ENCODE peak calls at places on chromosomes 5 and 9, in seven cellular contexts. P is dorsolateral prefrontal cortex; V is AG10803; X is foreskin fibroblast; Q is CD8-positive, alpha-beta memory T cell; U is uterus; E is IMR-90. T is an unnamed sample.

GRCh38 chr9:131884222-131884621 is 144.3 kb upstream of the RAPGEF1 start:
- DNase-seq in P (no peak), V (no peak), X (no peak), Q (no peak), U (no peak), E (no peak), T (no peak)

GRCh38 chr5:102421647-102422046 is 77.2 kb downstream of the SLCO6A1 start:
- DNase-seq in P (no peak), V (no peak), X (no peak), Q (no peak), U (no peak), E (no peak), T (no peak)

GRCh38 chr9:135075234-135076142 is 12.0 kb upstream of the OLFM1 start:
- DNase-seq in P (no peak), V (peak), X (peak), Q (no peak), U (peak), E (no peak), T (no peak)

GRCh38 chr9:127714020-127714835 is 1.2 kb downstream of the PTRH1 start:
- DNase-seq in P (no peak), V (no peak), X (peak), Q (no peak), U (no peak), E (no peak), T (no peak)

GRCh38 chr5:55037046-55037771 is 13.2 kb downstream of the GZMK start:
- DNase-seq in P (no peak), V (peak), X (peak), Q (peak), U (no peak), E (no peak), T (no peak)

GRCh38 chr9:97293207-97293721 is 14.2 kb upstream of the CCDC180 start:
- DNase-seq in P (no peak), V (peak), X (peak), Q (no peak), U (no peak), E (peak), T (peak)

GRCh38 chr5:143964919-143965318 is 153.0 kb downstream of the HMHB1 start:
- DNase-seq in P (no peak), V (no peak), X (peak), Q (no peak), U (no peak), E (peak), T (no peak)

GRCh38 chr5:31663519-31663918 is 24.6 kb downstream of the PDZD2 start:
- DNase-seq in P (no peak), V (peak), X (no peak), Q (no peak), U (no peak), E (peak), T (no peak)

GRCh38 chr5:112548246-112548982 is 129.3 kb upstream of the EPB41L4A start:
- DNase-seq in P (no peak), V (peak), X (peak), Q (no peak), U (no peak), E (peak), T (peak)

GRCh38 chr9:137198051-137198747 is 2.3 kb downstream of the TPRN start:
- DNase-seq in P (no peak), V (no peak), X (no peak), Q (no peak), U (no peak), E (no peak), T (no peak)
- H3K4me3 ChIP-seq in P (peak), V (peak), X (no peak), Q (no peak), U (no peak), E (no peak), T (peak)

GRCh38 chr5:16737620-16738364 is 121.0 kb upstream of the RETREG1 start:
- DNase-seq in P (no peak), V (no peak), X (no peak), Q (no peak), U (no peak), E (no peak), T (no peak)

GRCh38 chr5:16740476-16740875 is 123.7 kb upstream of the RETREG1 start:
- DNase-seq in P (no peak), V (no peak), X (no peak), Q (no peak), U (no peak), E (no peak), T (no peak)

GRCh38 chr5:16742938-16743337 is 126.1 kb upstream of the RETREG1 start:
- DNase-seq in P (no peak), V (no peak), X (no peak), Q (no peak), U (no peak), E (peak), T (no peak)

GRCh38 chr5:16740046-16740445 is 123.2 kb upstream of the RETREG1 start:
- DNase-seq in P (no peak), V (no peak), X (no peak), Q (no peak), U (no peak), E (no peak), T (no peak)

GRCh38 chr5:16741007-16741406 is 124.2 kb upstream of the RETREG1 start:
- DNase-seq in P (no peak), V (peak), X (peak), Q (no peak), U (no peak), E (peak), T (peak)
- H3K4me3 ChIP-seq in P (peak), V (no peak), X (peak), Q (no peak), U (no peak), E (no peak), T (no peak)

GRCh38 chr9:122004589-122004988 is 88.5 kb downstream of the TTLL11 start:
- DNase-seq in P (no peak), V (no peak), X (no peak), Q (no peak), U (no peak), E (no peak), T (no peak)

GRCh38 chr9:122008559-122008958 is 84.5 kb downstream of the TTLL11 start:
- DNase-seq in P (no peak), V (no peak), X (no peak), Q (no peak), U (no peak), E (no peak), T (no peak)

GRCh38 chr9:122001491-122002201 is 91.5 kb downstream of the TTLL11 start:
- DNase-seq in P (no peak), V (peak), X (peak), Q (no peak), U (no peak), E (peak), T (peak)

GRCh38 chr9:122007837-122008236 is 85.3 kb downstream of the TTLL11 start:
- DNase-seq in P (no peak), V (no peak), X (no peak), Q (no peak), U (no peak), E (no peak), T (no peak)

DNA sequence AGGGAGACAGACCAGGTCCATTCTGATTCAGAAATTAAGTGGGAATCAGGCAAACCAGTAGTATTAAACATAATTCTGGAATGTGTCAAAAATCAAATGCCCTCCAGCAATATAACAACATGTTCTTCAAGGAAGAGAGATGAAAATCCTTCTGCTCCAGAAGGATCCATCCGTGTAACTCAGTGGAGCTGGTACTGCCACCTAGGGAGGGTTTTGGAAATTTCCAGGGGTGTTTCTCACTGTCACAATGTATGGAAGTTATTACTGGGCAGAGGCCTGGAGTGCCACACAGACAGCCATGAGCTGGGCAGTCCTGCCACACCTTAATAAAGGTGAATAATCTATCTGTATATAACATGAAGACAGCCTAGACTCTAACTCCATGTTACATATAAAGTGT is 87.5 kb downstream of the TTLL11 start:
- DNase-seq in P (no peak), V (peak), X (peak), Q (no peak), U (no peak), E (peak), T (no peak)
- H3K4me3 ChIP-seq in P (no peak), V (no peak), X (no peak), Q (no peak), U (no peak), E (no peak), T (no peak)

DNA sequence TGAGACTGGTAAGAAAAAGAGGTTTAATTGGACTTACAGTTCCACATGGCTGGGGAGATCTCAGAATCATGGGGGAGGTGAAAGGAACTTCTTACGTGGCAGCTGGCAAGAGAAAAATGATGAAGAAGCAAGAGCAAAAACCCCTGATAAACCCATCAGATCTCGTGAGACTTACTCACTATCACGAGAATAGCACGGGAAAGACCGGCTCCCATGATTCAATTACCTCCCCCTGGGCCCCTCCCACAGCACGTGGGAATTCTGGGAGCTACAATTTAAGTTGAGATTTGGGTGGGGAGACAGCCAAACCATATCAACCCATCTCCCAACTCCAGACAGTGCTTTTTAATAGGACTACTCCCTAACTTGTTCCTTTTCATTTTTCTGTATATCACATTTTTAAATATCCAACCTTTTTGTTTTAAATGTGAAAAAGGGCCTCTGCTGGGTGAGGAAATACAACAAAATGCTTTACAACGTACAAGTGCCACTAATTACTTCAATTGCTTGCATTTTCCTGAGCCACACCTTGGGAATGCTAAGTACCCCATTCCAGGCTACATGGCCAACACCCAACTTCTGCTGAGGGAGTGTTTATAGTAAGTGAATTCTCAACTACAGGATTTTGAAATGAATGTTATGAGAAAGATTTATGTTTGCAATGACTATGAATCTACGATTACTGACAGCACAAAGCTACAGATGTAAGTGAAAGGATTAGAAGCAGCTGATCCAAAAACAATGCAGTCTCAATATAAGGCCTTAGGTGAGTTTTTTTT is 294.1 kb upstream of the CD180 start:
- DNase-seq in P (no peak), V (peak), X (no peak), Q (no peak), U (no peak), E (no peak), T (no peak)
- H3K4me3 ChIP-seq in P (no peak), V (no peak), X (no peak), Q (no peak), U (no peak), E (no peak), T (no peak)